ENCODE peak calls at places on chromosomes 2 and 18, in seven cellular contexts. H is right lobe of liver, F is GM06990, E is GM23338, N is IMR-90, I is cardiac muscle cell, Y is hepatocyte. R is an unnamed sample. For H3K27me3, the result is how much of the 10 kb centered on the place peaks cover.

GRCh38 chr2:15626967-15627366 is 35.3 kb downstream of the DDX1 start:
- DNase-seq in H (no peak), F (no peak), E (no peak), N (no peak), I (no peak), Y (no peak), R (no peak)

GRCh38 chr2:165776013-165776412 is 18.0 kb downstream of the GALNT3 start:
- DNase-seq in H (no peak), F (no peak), E (no peak), N (no peak), I (no peak), Y (no peak), R (no peak)

GRCh38 chr2:214856116-214856515 is 46.6 kb upstream of the BARD1 start:
- DNase-seq in H (no peak), F (no peak), E (peak), N (peak), I (no peak), Y (no peak), R (no peak)

GRCh38 chr2:50444286-50444685 is 587.6 kb downstream of the NRXN1 start:
- DNase-seq in H (no peak), F (no peak), E (peak), N (no peak), I (no peak), Y (no peak), R (no peak)

GRCh38 chr2:28380185-28380584 is 12.5 kb upstream of the FOSL2 start:
- DNase-seq in H (no peak), F (no peak), E (no peak), N (no peak), I (no peak), Y (no peak), R (no peak)

GRCh38 chr2:65450810-65451209 is 18.4 kb upstream of the SPRED2 start:
- DNase-seq in H (no peak), F (no peak), E (no peak), N (no peak), I (no peak), Y (no peak), R (no peak)

GRCh38 chr2:154850532-154850931 is 152.0 kb downstream of the KCNJ3 start:
- DNase-seq in H (no peak), F (no peak), E (no peak), N (no peak), I (no peak), Y (no peak), R (no peak)

GRCh38 chr2:28982381-28982950 is 1.4 kb downstream of the TOGARAM2 start:
- DNase-seq in H (no peak), F (no peak), E (no peak), N (no peak), I (no peak), Y (no peak), R (no peak)

GRCh38 chr2:134229540-134229939 is 24.3 kb upstream of the MGAT5 start:
- DNase-seq in H (no peak), F (no peak), E (no peak), N (no peak), I (no peak), Y (no peak), R (no peak)

GRCh38 chr2:14826518-14826917 is 194.0 kb downstream of the LRATD1 start:
- DNase-seq in H (no peak), F (no peak), E (no peak), N (no peak), I (no peak), Y (no peak), R (no peak)

GRCh38 chr2:157785866-157786662 is 90.1 kb downstream of the ACVR1 start:
- DNase-seq in H (no peak), F (no peak), E (no peak), N (peak), I (peak), Y (no peak), R (no peak)

DNA sequence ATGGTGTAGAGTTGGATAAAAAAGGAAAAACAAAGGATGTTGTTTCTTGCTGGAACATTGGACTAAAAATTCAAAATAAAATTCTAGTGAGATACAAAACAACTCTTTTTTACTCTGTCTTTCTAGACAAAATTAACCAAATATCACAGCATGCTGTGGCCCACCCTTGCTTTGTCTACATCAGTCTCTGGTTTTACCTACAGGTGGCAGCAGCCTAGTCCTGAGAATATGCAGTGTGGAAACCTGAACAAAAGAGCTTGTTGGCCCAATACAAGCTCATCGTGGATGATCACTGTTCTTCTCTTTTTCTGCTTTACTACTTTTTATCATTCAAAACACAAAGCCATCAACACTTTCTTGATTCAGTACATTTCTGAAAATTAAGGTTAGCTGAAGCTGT is 210.4 kb downstream of the CDH19 start:
- DNase-seq in H (no peak), F (no peak), E (peak), N (no peak), I (no peak), Y (no peak), R (no peak)
- TF ChIP-seq CTCF in H (no peak), F (no peak), E (peak), N (no peak), I (no peak), Y (no peak), R (no peak)

DNA sequence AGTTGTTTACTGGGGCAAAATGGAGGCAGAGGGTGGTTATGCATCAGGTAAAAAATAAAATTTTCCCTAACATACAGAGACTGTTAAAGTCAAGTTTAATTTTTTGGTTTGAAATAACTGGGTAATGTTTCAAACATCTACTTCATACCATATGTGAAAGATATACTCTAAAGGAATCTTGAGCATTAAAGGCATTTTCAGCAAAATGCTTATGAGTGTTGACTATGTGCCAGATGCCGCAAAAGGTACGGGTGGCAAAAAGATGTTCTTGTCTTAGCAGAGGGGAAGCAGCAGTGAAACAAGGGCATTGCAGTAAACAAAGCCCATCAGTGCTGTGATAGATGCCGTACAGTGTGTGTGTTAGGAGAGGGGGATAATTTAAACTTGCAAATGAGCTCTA is 263.1 kb upstream of the ID2 start:
- DNase-seq in H (no peak), F (no peak), E (no peak), N (peak), I (no peak), Y (no peak), R (no peak)
- H3K27me3 ChIP-seq in H (under half), F (under half), E (under half), N (under half), I (under half), Y (under half), R (under half)

DNA sequence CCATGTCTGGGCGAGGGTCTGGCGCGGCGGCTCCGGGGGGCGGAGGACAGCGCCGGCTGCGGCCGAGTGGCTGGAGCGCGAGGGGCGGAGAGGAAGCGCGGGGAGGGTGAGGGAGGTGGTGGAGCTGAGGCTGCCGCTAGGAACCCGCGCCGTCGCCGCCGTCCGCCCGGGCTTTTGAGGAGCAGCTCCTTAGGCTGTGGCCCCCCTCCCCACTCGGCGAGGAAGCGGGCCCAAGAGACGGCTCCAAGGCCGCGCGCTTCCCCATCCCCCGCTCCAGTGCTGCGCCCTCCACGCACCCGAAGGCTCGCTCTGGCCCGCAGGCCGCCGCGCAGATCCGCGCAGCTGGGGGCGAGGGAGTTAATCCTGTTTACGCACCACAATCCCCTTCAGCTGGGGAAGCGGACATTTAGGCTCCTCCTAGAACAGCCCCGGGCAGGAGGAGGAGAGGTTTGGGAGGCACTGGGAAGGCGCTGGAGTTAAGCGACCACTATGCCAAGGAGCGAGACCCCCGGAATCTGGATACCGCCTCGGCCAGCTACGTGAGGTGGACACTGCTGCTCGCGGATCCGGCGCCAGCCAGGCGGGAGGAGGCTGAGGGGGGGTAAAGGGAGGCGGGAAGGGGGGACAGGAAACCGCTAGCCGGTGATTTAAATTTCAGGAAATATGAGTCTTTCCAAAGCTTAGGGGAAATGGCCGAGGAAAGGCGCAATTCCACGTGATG is at the start of gene CNRIP1:
- DNase-seq in H (peak), F (no peak), E (no peak), N (peak), I (peak), Y (peak), R (peak)
- TF ChIP-seq CTCF in H (no peak), F (no peak), E (no peak), N (no peak), I (no peak), Y (no peak), R (no peak)

GRCh38 chr2:85447222-85447585 is 28.7 kb downstream of the SH2D6 start:
- DNase-seq in H (no peak), F (no peak), E (no peak), N (no peak), I (no peak), Y (no peak), R (no peak)
- H3K27me3 ChIP-seq in H (under half), F (under half), E (under half), N (under half), I (under half), Y (under half), R (under half)

GRCh38 chr18:48295586-48296311 is 113.4 kb downstream of the ZBTB7C start:
- DNase-seq in H (no peak), F (no peak), E (peak), N (no peak), I (peak), Y (peak), R (no peak)
- TF ChIP-seq CTCF in H (no peak), F (peak), E (peak), N (no peak), I (peak), Y (peak), R (no peak)

DNA sequence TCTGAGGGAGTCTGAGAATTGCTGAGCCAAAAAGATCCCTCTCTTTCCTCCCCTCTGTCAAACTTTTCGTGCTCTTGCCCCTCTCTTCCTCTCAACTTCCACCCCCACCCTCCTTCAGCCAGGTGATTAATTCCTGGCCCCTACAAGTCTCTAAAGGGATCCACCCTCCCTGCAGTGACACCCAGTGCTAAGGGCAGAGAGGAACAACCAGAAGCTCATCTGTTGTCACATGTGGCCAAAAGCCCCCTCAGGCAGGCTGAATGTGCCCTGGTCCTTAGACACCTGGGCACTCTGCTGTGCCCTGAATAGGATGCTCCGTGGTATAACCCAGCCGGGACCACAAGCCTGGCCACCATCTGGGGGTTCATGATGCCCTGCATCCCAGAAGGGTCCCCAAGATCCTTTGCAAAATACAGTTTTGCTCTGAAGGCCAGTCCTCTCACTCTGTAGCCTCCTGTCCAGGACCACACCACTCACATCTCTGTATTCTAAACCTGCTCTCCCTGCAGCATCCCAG is 234.4 kb downstream of the BCL11A start:
- DNase-seq in H (no peak), F (no peak), E (no peak), N (no peak), I (no peak), Y (no peak), R (no peak)
- H3K27me3 ChIP-seq in H (under half), F (under half), E (under half), N (under half), I (under half), Y (under half), R (under half)

GRCh38 chr18:57444301-57444759 is 9.2 kb downstream of the ONECUT2 start:
- DNase-seq in H (peak), F (no peak), E (peak), N (no peak), I (no peak), Y (no peak), R (no peak)

GRCh38 chr18:57447154-57447621 is 12.0 kb downstream of the ONECUT2 start:
- DNase-seq in H (peak), F (no peak), E (peak), N (peak), I (peak), Y (peak), R (no peak)

GRCh38 chr18:57445488-57446319 is 10.5 kb downstream of the ONECUT2 start:
- DNase-seq in H (peak), F (no peak), E (no peak), N (no peak), I (no peak), Y (no peak), R (no peak)

GRCh38 chr18:57443716-57444115 is 8.5 kb downstream of the ONECUT2 start:
- DNase-seq in H (no peak), F (no peak), E (no peak), N (no peak), I (no peak), Y (no peak), R (no peak)

GRCh38 chr18:57446322-57446721 is 11.1 kb downstream of the ONECUT2 start:
- DNase-seq in H (no peak), F (no peak), E (peak), N (peak), I (peak), Y (no peak), R (no peak)
- TF ChIP-seq CTCF in H (peak), F (peak), E (peak), N (peak), I (peak), Y (peak), R (no peak)

GRCh38 chr2:206259615-206260426 is 14.6 kb upstream of the ZDBF2 start:
- DNase-seq in H (no peak), F (no peak), E (no peak), N (no peak), I (no peak), Y (no peak), R (no peak)
- H3K27me3 ChIP-seq in H (under half), F (under half), E (under half), N (half or more), I (half or more), Y (half or more), R (half or more)

GRCh38 chr2:177123048-177123447 is 89.5 kb upstream of the HNRNPA3 start:
- DNase-seq in H (no peak), F (no peak), E (peak), N (no peak), I (no peak), Y (no peak), R (no peak)
- TF ChIP-seq CTCF in H (no peak), F (no peak), E (peak), N (no peak), I (no peak), Y (no peak), R (no peak)